ENCODE peak calls at places on chromosomes 2 and 18, in four cellular contexts. D is posterior vena cava, G is GM03348, L is astrocyte. P is an unnamed sample.

GRCh38 chr2:45585267-45585861 is 25.7 kb downstream of the SRBD1 start:
- DNase-seq in G (peak), L (no peak), D (no peak), P (no peak)

GRCh38 chr2:144460981-144461766 is 58.7 kb downstream of the ZEB2 start:
- DNase-seq in D (peak), L (peak), G (no peak), P (no peak)

GRCh38 chr2:142870516-142870915 is 6.9 kb upstream of the KYNU start:
- DNase-seq in G (no peak), D (no peak), L (no peak), P (no peak)

GRCh38 chr2:200422071-200422470 is 87.8 kb downstream of the KCTD18 start:
- DNase-seq in D (no peak), G (no peak), L (no peak), P (no peak)

GRCh38 chr18:12032786-12033642 is 51.7 kb downstream of the IMPA2 start:
- DNase-seq in D (no peak), L (peak), G (peak), P (no peak)

GRCh38 chr2:10559101-10559500 is 111.0 kb upstream of the ODC1 start:
- DNase-seq in L (no peak), D (no peak), G (no peak), P (no peak)

GRCh38 chr2:128380061-128380889 is 61.6 kb upstream of the HS6ST1 start:
- DNase-seq in L (no peak), D (peak), G (no peak), P (no peak)

GRCh38 chr2:96869824-96870630 is at the start of gene SEMA4C:
- DNase-seq in G (peak), D (peak), L (no peak), P (no peak)

GRCh38 chr2:72135921-72136320 is 11.7 kb downstream of the CYP26B1 start:
- DNase-seq in L (no peak), G (no peak), D (peak), P (no peak)

GRCh38 chr2:188983427-188984101 is 9.4 kb downstream of the COL3A1 start:
- DNase-seq in G (no peak), L (peak), D (no peak), P (no peak)

GRCh38 chr2:105744909-105745853 is at the start of gene NCK2:
- DNase-seq in L (no peak), G (peak), D (no peak), P (no peak)

GRCh38 chr2:235939471-235939870 is 228.7 kb downstream of the GBX2 start:
- DNase-seq in G (peak), L (peak), D (no peak), P (no peak)

GRCh38 chr2:223970343-223971128 is 13.3 kb downstream of the MRPL44 start:
- DNase-seq in D (no peak), G (peak), L (peak), P (no peak)

P was measured in CMK.